ENCODE peak calls at places on chromosomes 7 and 10, in seven cellular contexts. Y, W, L, K, F, B and R are unnamed samples.

GRCh38 chr10:4533626-4534025 is 292.4 kb upstream of the AKR1E2 start:
- DNase-seq in Y (peak; percentile 72), W (no peak), L (no peak), K (no peak), F (no peak), B (no peak), R (no peak)

GRCh38 chr7:131231381-131232220 is 96.1 kb upstream of the MKLN1 start:
- DNase-seq in Y (peak; percentile 75), W (no peak), L (no peak), K (no peak), F (no peak), B (no peak), R (no peak)

GRCh38 chr7:39622609-39623311 is 612 bp upstream of the RALA start:
- DNase-seq in Y (no peak), W (peak; percentile 21), L (no peak), K (no peak), F (peak; percentile 27), B (no peak), R (no peak)

GRCh38 chr10:24691113-24691512 is 32.6 kb downstream of the ARHGAP21 start:
- DNase-seq in Y (peak; percentile 84), W (no peak), L (no peak), K (no peak), F (no peak), B (no peak), R (no peak)

GRCh38 chr7:114939484-114940097 is 17.7 kb downstream of the MDFIC start:
- DNase-seq in Y (no peak), W (no peak), L (no peak), K (no peak), F (no peak), B (no peak), R (peak; percentile 6)

GRCh38 chr10:132732518-132732917 is 53.4 kb downstream of the NKX6-2 start:
- DNase-seq in Y (no peak), W (no peak), L (no peak), K (no peak), F (no peak), B (no peak), R (no peak)

GRCh38 chr7:46705416-46706255 is 784.6 kb upstream of the IGFBP3 start:
- DNase-seq in Y (peak; percentile 88), W (no peak), L (no peak), K (no peak), F (no peak), B (no peak), R (no peak)

GRCh38 chr7:155566011-155566836 is 19.9 kb upstream of the CNPY1 start:
- DNase-seq in Y (no peak), W (no peak), L (no peak), K (no peak), F (no peak), B (no peak), R (no peak)

GRCh38 chr10:79262131-79262530 is 85.1 kb upstream of the PPIF start:
- DNase-seq in Y (no peak), W (no peak), L (no peak), K (no peak), F (no peak), B (no peak), R (no peak)

GRCh38 chr7:66505009-66505408 is 123.7 kb upstream of the KCTD7 start:
- DNase-seq in Y (no peak), W (no peak), L (no peak), K (no peak), F (no peak), B (no peak), R (no peak)

GRCh38 chr10:104559935-104560334 is 81.2 kb upstream of the SORCS3 start:
- DNase-seq in Y (no peak), W (no peak), L (no peak), K (no peak), F (no peak), B (no peak), R (no peak)

GRCh38 chr10:3330687-3331086 is 158.1 kb upstream of the PITRM1 start:
- DNase-seq in Y (peak; percentile 20), W (no peak), L (no peak), K (no peak), F (no peak), B (no peak), R (no peak)